ENCODE peak calls at places on chromosomes 4 and X, in four cellular contexts. L is GM12878, O is K562, K is H1. F is an unnamed sample. For H3K79me2, the result is how much of the 10 kb centered on the place peaks cover.

GRCh38 chr4:26298198-26298950 is 22.4 kb upstream of the RBPJ start:
- DNase-seq in O (no peak), L (no peak), K (no peak), F (no peak)

GRCh38 chrX:40105016-40105790 is 7.4 kb upstream of the BCOR start:
- DNase-seq in L (no peak), O (no peak), K (no peak), F (no peak)

GRCh38 chr4:86924805-86925204 is 10.0 kb upstream of the AFF1 start:
- DNase-seq in K (no peak), O (no peak), L (no peak), F (no peak)

GRCh38 chr4:119570401-119570800 is 58.2 kb downstream of the PDE5A start:
- DNase-seq in K (no peak), L (no peak), O (no peak), F (no peak)

GRCh38 chr4:17418010-17418409 is 93.9 kb downstream of the QDPR start:
- DNase-seq in K (no peak), L (no peak), O (no peak), F (no peak)

GRCh38 chr4:82784615-82785247 is 13.9 kb downstream of the SCD5 start:
- DNase-seq in K (no peak), O (no peak), L (no peak), F (no peak)

GRCh38 chrX:97132654-97133415 is 249.1 kb downstream of the RPA4 start:
- DNase-seq in O (no peak), K (no peak), L (no peak), F (no peak)

GRCh38 chr4:172899861-172900260 is 268.8 kb upstream of the GALNT7 start:
- DNase-seq in O (no peak), K (no peak), L (no peak), F (no peak)

GRCh38 chr4:156771171-156771837 is 200.3 kb downstream of the PDGFC start:
- DNase-seq in O (no peak), K (no peak), L (no peak), F (peak)

GRCh38 chrX:9456250-9457074 is 8.4 kb upstream of the TBL1X start:
- DNase-seq in O (no peak), K (no peak), L (no peak), F (no peak)

GRCh38 chr4:118683513-118683912 is 1.7 kb upstream of the METTL14 start:
- DNase-seq in O (no peak), L (no peak), K (no peak), F (no peak)

GRCh38 chr4:156294577-156294976 is 340.9 kb upstream of the CTSO start:
- DNase-seq in O (no peak), L (no peak), K (peak), F (peak)

GRCh38 chr4:145878501-145879435 is 59.9 kb downstream of the ZNF827 start:
- DNase-seq in K (no peak), L (no peak), O (no peak), F (no peak)

GRCh38 chr4:182010876-182011275 is 232.3 kb upstream of the TENM3 start:
- DNase-seq in K (no peak), L (no peak), O (no peak), F (no peak)

GRCh38 chr4:82388405-82388804 is 14.6 kb upstream of the HNRNPD start:
- DNase-seq in K (no peak), O (no peak), L (no peak), F (no peak)

GRCh38 chr4:95415346-95415771 is 133.4 kb downstream of the UNC5C start:
- DNase-seq in K (no peak), O (no peak), L (no peak), F (no peak)

GRCh38 chr4:75655562-75655961 is 17.6 kb downstream of the G3BP2 start:
- DNase-seq in L (no peak), O (no peak), K (no peak), F (no peak)

GRCh38 chr4:78345237-78345636 is 206.3 kb upstream of the ANXA3 start:
- DNase-seq in L (no peak), K (no peak), O (no peak), F (no peak)

GRCh38 chr4:139511320-139511719 is 44.7 kb downstream of the SETD7 start:
- DNase-seq in K (no peak), O (no peak), L (no peak), F (no peak)

GRCh38 chr4:149638073-149638472 is 177.6 kb downstream of the IQCM start:
- DNase-seq in O (no peak), K (no peak), L (no peak), F (no peak)

GRCh38 chrX:119685225-119686066 is 7.5 kb downstream of the SEPTIN6 start:
- DNase-seq in K (no peak), L (no peak), O (no peak), F (no peak)

GRCh38 chrX:140766024-140766611 is 56.6 kb downstream of the LINC00632 start:
- DNase-seq in K (no peak), L (no peak), O (peak), F (no peak)

GRCh38 chrX:40154853-40155616 is 57.3 kb upstream of the BCOR start:
- DNase-seq in K (no peak), O (peak), L (no peak), F (no peak)

GRCh38 chrX:101037231-101037630 is 14.7 kb downstream of the TRMT2B start:
- DNase-seq in L (no peak), K (no peak), O (no peak), F (no peak)

GRCh38 chrX:40099046-40099968 is 1.5 kb upstream of the BCOR start:
- DNase-seq in L (peak), K (no peak), O (no peak), F (no peak)

GRCh38 chr4:61540944-61541343 is 340.8 kb downstream of the ADGRL3 start:
- DNase-seq in O (no peak), L (no peak), K (no peak), F (no peak)

GRCh38 chr4:147518846-147519767 is 38.2 kb downstream of the EDNRA start:
- DNase-seq in O (peak), L (peak), K (no peak), F (peak)

GRCh38 chr4:110666030-110666429 is 43.2 kb upstream of the PITX2 start:
- DNase-seq in K (no peak), O (no peak), L (no peak), F (no peak)

GRCh38 chr4:76179398-76180318 is 31.5 kb upstream of the NUP54 start:
- DNase-seq in L (no peak), K (peak), O (peak), F (peak)

GRCh38 chrX:123310112-123310511 is 126.0 kb downstream of the GRIA3 start:
- DNase-seq in K (no peak), O (no peak), L (no peak), F (no peak)

GRCh38 chr4:153643406-153644016 is 40.6 kb upstream of the TLR2 start:
- DNase-seq in L (peak), O (peak), K (no peak), F (peak)

GRCh38 chrX:110420771-110421498 is 62.3 kb downstream of the RTL9 start:
- DNase-seq in K (no peak), O (no peak), L (no peak), F (no peak)

GRCh38 chr4:39855909-39856512 is 121.7 kb downstream of the PDS5A start:
- DNase-seq in O (no peak), L (no peak), K (no peak), F (no peak)

DNA sequence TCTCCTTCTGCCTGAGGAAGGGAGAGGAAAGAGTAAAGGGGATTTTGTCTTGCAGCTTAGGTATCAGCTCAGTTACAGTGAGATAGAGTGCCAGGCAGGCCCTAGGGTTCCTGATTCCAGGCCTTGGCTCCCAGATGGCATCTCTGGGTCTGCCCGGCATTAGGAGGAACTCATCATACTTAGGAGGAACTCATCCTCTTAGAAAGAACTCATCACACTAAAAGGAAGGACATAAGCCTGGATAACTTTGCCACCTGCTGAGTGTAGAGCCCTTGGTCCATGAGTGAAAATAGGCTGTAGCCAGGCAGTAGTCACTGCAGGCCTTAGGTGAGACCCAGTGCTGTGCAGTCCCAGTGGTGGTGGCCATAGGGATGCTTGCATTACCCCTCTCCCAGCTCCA is 367.1 kb downstream of the PACRGL start:
- DNase-seq in K (no peak), O (no peak), L (no peak), F (no peak)
- TF ChIP-seq EGR1 in K (no peak), O (no peak), L (no peak), F (no peak)

GRCh38 chr4:159131564-159131963 is 28.7 kb downstream of the RAPGEF2 start:
- DNase-seq in O (no peak), K (no peak), L (no peak), F (no peak)
- H3K79me2 ChIP-seq in O (half or more), K (half or more), L (under half), F (under half)

GRCh38 chr4:89737888-89738287 is 99.1 kb downstream of the SNCA start:
- DNase-seq in K (no peak), O (no peak), L (no peak), F (no peak)
- TF ChIP-seq EGR1 in K (no peak), O (no peak), L (no peak), F (no peak)

GRCh38 chrX:38215141-38215540 is 5.5 kb downstream of the SRPX start:
- DNase-seq in K (no peak), L (no peak), O (no peak), F (no peak)

GRCh38 chrX:38220024-38220935 is at the start of gene SRPX:
- DNase-seq in K (no peak), O (peak), L (no peak), F (peak)

GRCh38 chrX:38216642-38217041 is 4.0 kb downstream of the SRPX start:
- DNase-seq in K (no peak), L (no peak), O (no peak), F (no peak)

GRCh38 chrX:38212246-38212645 is 8.4 kb downstream of the SRPX start:
- DNase-seq in O (no peak), K (no peak), L (no peak), F (no peak)

DNA sequence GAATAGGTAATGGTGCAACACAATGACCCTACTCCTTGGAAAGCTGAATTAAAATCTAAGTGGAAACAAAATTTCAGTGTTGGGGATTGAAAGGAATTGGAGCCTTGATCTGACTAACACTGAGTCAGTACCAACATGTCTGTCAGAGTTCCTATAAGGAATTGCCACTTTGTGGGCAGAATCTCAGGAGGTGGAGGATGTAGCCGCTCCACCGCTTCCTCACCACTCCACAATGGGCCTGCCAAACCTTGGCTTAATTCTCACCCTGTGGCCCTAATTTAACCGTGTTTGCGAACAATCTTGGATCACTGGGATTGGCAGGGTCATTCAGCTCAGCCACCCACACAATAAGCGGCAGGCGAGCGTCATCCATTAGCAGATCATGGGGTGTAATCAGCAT is 6.1 kb downstream of the SRPX start:
- DNase-seq in L (no peak), O (no peak), K (no peak), F (no peak)
- H3K79me2 ChIP-seq in L (under half), O (under half), K (under half), F (under half)

GRCh38 chr4:185096032-185096653 is 46.9 kb upstream of the SLC25A4 start:
- DNase-seq in O (no peak), K (no peak), L (no peak), F (peak)
- TF ChIP-seq EGR1 in O (no peak), K (no peak), L (no peak), F (no peak)

GRCh38 chr4:102827674-102828496 is 534 bp upstream of the UBE2D3 start:
- DNase-seq in L (peak), K (peak), O (peak), F (peak)

GRCh38 chr4:102828497-102828808 is 1.1 kb upstream of the UBE2D3 start:
- DNase-seq in L (no peak), K (no peak), O (no peak), F (no peak)

GRCh38 chr4:102825261-102826071 is 1.9 kb downstream of the UBE2D3 start:
- DNase-seq in O (no peak), L (no peak), K (no peak), F (peak)

GRCh38 chr4:102826105-102826889 is 1.1 kb downstream of the UBE2D3 start:
- DNase-seq in K (no peak), L (no peak), O (no peak), F (no peak)

DNA sequence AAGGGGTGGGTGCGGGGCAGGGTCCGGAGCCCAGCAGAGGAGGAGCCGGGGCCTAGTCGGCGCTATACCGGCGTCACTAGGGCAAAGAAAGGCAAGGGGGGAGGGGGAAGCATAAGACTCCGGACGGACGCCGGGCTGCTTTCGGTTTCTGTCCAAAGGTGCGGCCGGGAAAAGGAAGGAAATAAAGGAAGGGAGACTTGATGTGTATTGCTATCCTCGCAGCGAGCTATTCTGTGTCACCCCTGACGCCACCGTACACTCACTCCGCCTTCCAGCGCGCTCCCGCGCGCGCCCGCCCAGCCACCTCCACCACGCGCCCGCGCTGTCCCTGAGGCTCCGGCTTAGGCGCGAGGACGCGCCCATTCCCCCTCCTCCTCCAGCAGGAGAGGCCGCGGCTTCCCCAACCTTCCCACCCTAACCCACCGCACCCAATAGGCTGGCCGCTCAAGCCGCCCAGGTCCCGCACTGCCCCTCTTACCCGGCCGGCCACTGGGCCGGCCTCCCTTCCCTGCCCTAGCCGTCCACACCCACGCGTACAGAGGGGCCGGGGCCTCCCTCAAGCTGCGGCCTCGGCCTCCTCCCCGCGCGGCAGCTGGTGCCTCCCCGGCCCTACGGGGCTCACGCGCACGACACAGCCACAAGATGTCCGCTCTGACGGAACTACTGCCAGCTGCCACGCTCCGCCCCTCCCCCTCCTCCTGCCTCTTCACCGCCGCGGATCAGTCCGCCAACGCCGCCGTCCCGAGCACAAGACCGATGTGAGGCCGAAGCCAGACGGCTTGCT is at the start of gene UBE2D3:
- DNase-seq in O (peak), L (peak), K (peak), F (peak)
- H3K79me2 ChIP-seq in O (half or more), L (half or more), K (half or more), F (half or more)

GRCh38 chrX:81414630-81415029 is 212.7 kb downstream of the SH3BGRL start:
- DNase-seq in O (no peak), K (no peak), L (no peak), F (no peak)
- TF ChIP-seq EGR1 in O (no peak), K (no peak), L (no peak), F (no peak)

GRCh38 chrX:44876767-44877166 is 3.8 kb downstream of the KDM6A start:
- DNase-seq in K (no peak), O (no peak), L (no peak), F (no peak)

GRCh38 chrX:44878780-44879179 is 5.8 kb downstream of the KDM6A start:
- DNase-seq in K (no peak), L (no peak), O (no peak), F (no peak)

GRCh38 chrX:44881549-44881948 is 8.6 kb downstream of the KDM6A start:
- DNase-seq in O (no peak), L (no peak), K (no peak), F (no peak)

GRCh38 chrX:44884944-44885343 is 12.0 kb downstream of the KDM6A start:
- DNase-seq in L (no peak), K (no peak), O (no peak), F (no peak)

DNA sequence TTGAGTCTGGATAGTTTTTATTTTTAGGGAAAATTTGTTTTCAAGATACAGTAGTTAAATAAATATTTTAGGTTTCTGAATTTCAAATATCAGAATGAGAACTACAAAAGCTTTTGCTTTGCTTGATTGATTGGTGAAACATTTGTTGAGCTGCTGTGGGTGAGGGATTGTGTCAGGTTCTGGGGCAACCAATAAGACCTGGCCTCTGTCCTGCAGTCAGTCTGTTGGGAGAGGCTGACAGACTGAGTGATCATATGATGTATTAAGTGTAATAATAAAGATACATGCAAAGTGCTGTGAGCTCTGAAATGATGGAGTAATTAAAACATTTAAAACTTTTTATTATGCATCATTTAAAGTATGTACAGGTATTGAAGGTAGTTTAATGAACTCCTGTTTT is 9.6 kb downstream of the KDM6A start:
- DNase-seq in K (no peak), O (no peak), L (no peak), F (no peak)
- H3K79me2 ChIP-seq in K (half or more), O (half or more), L (half or more), F (half or more)

GRCh38 chr4:16168710-16169388 is 57.4 kb downstream of the TAPT1 start:
- DNase-seq in K (no peak), L (no peak), O (no peak), F (no peak)
- TF ChIP-seq EGR1 in K (no peak), L (no peak), O (no peak), F (no peak)

F was measured in HCT116.